ENCODE peak calls at places on chromosomes 4 and X, in eight cellular contexts. F is skeletal muscle cell, C is mucosa of descending colon, Q is H7, V is lung, E is endothelial cell of umbilical vein, L is Peyer's patch, O is GM06990. S is an unnamed sample.

GRCh38 chrX:143581260-143581659 is 54.6 kb downstream of the SLITRK4 start:
- DNase-seq in F (no peak), C (no peak), Q (no peak), V (no peak), E (no peak), L (no peak), O (no peak), S (no peak)

GRCh38 chrX:153921511-153922285 is 4.4 kb downstream of the ARHGAP4 start:
- DNase-seq in F (no peak), C (peak; percentile 49), Q (no peak), V (no peak), E (no peak), L (no peak), O (no peak), S (no peak)

GRCh38 chrX:19875051-19875432 is 12.4 kb downstream of the SH3KBP1 start:
- DNase-seq in F (no peak), C (no peak), Q (no peak), V (no peak), E (no peak), L (peak; percentile 53), O (no peak), S (peak; percentile 29)

GRCh38 chr4:101787917-101788316 is 2.6 kb upstream of the BANK1 start:
- DNase-seq in F (no peak), C (no peak), Q (no peak), V (no peak), E (no peak), L (no peak), O (no peak), S (no peak)

GRCh38 chr4:129218355-129218754 is 122.4 kb downstream of the C4orf33 start:
- DNase-seq in F (no peak), C (no peak), Q (no peak), V (no peak), E (peak; percentile 24), L (peak; percentile 48), O (no peak), S (no peak)

GRCh38 chr4:96736352-96736889 is 896.5 kb downstream of the PDHA2 start:
- DNase-seq in F (no peak), C (no peak), Q (peak; percentile 48), V (no peak), E (peak; percentile 46), L (no peak), O (no peak), S (no peak)

GRCh38 chr4:180665994-180666818 is 1577.0 kb upstream of the TENM3 start:
- DNase-seq in F (no peak), C (no peak), Q (peak; percentile 26), V (no peak), E (no peak), L (peak; percentile 59), O (no peak), S (no peak)

GRCh38 chr4:143482753-143483362 is 30.6 kb upstream of the SMARCA5 start:
- DNase-seq in F (peak; percentile 13), C (no peak), Q (peak; percentile 3), V (no peak), E (peak; percentile 74), L (no peak), O (peak; percentile 13), S (no peak)

GRCh38 chr4:124955476-124955875 is 242.9 kb upstream of the ANKRD50 start:
- DNase-seq in F (no peak), C (no peak), Q (no peak), V (no peak), E (no peak), L (no peak), O (no peak), S (no peak)

GRCh38 chr4:169024762-169025161 is 14.7 kb upstream of the CBR4 start:
- DNase-seq in F (no peak), C (no peak), Q (no peak), V (no peak), E (peak; percentile 68), L (no peak), O (no peak), S (no peak)

GRCh38 chr4:182015893-182016292 is 227.3 kb upstream of the TENM3 start:
- DNase-seq in F (peak; percentile 17), C (no peak), Q (no peak), V (no peak), E (no peak), L (no peak), O (no peak), S (no peak)

GRCh38 chr4:168449740-168450442 is 30.4 kb downstream of the DDX60L start:
- DNase-seq in F (peak; percentile 31), C (no peak), Q (no peak), V (no peak), E (peak; percentile 24), L (no peak), O (no peak), S (peak; percentile 15)

GRCh38 chr4:110049951-110050925 is 137.6 kb downstream of the EGF start:
- DNase-seq in F (no peak), C (no peak), Q (peak; percentile 18), V (no peak), E (peak; percentile 46), L (peak; percentile 77), O (no peak), S (peak; percentile 2)

GRCh38 chrX:11899091-11899490 is 141.1 kb downstream of the MSL3 start:
- DNase-seq in F (no peak), C (no peak), Q (no peak), V (no peak), E (peak; percentile 71), L (no peak), O (no peak), S (no peak)

GRCh38 chr4:189500970-189501369 is 439.7 kb upstream of the FRG1 start:
- DNase-seq in F (no peak), C (no peak), Q (no peak), V (no peak), E (no peak), L (no peak), O (no peak), S (no peak)

GRCh38 chr4:73445383-73446335 is 9.6 kb downstream of the AFP start:
- DNase-seq in F (no peak), C (no peak), Q (peak; percentile 3), V (no peak), E (no peak), L (no peak), O (no peak), S (no peak)

GRCh38 chr4:151429957-151430548 is 21.1 kb downstream of the FHIP1A start:
- DNase-seq in F (no peak), C (no peak), Q (no peak), V (no peak), E (no peak), L (no peak), O (no peak), S (no peak)

GRCh38 chrX:100880368-100880767 is 6.2 kb upstream of the NOX1 start:
- DNase-seq in F (no peak), C (no peak), Q (no peak), V (no peak), E (no peak), L (no peak), O (no peak), S (no peak)

DNA sequence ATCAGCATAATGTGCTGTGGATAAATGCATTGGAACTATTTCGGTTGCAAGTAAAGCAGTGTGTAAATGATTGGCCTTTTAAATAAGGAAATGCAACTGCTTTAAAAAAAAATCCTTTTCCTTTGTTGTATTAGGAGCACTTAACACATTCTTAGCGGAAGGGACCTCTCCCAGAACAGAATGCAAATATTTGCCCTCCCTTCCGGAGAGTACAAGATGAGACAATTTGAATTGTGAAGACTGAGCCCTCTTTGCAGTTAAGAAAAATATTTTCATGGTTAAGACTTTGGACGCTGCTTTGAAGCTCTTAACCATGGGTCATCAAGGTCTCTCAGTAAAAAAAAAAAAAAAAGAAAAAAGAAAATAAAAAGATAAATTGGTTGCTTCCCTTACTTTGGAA is 9.5 kb upstream of the NOX1 start:
- DNase-seq in F (no peak), C (no peak), Q (no peak), V (no peak), E (peak; percentile 54), L (no peak), O (no peak), S (no peak)
- H3K4me3 ChIP-seq in F (no peak overlapping the region), C (no peak overlapping the region), Q (no peak overlapping the region), V (no peak overlapping the region), E (no peak overlapping the region), L (no peak overlapping the region), O (no peak overlapping the region), S (no peak overlapping the region)

DNA sequence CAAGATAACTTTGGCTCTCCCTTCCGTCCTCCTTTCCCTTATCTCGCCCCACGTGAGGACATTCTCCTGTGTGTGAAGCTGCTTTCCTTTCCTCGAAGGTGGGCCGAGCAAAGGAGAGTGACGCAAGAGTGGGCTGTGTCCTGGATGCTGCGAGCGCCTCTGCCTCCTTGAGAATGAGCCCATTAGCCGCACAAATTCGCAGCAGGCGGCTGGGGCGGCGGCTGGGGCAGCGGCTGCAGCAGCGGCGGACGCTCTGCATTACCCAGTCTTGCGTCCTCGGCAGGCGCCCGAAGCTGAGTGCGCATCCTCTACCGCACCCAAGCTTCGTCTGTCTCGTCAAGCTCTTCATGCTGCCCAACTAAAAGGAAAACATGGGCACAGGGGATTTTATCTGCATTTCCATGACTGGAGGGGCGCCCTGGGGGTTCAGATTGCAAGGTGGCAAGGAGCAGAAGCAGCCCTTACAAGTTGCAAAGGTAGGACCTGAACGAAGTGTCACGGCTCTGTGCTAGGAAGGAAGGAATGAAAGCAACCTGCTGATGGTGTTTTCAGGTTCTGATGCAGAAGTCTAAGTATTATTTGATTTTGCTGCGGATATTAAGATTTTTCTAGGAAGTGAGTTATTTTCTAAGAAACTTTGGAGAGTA is at the start of gene SYNPO2:
- DNase-seq in F (peak; percentile 67), C (peak; percentile 63), Q (peak; percentile 76), V (peak; percentile 57), E (peak; percentile 76), L (peak; percentile 76), O (peak; percentile 30), S (peak; percentile 70)
- H3K4me3 ChIP-seq in F (peak within 1 kb of the TSS; percentile 53), C (peak within 1 kb of the TSS; percentile 7), Q (peak within 1 kb of the TSS; percentile 36), V (peak within 1 kb of the TSS; percentile 17), E (peak within 1 kb of the TSS; percentile 50), L (peak within 1 kb of the TSS; percentile 63), O (peak within 1 kb of the TSS; percentile 51), S (peak within 1 kb of the TSS; percentile 32)

DNA sequence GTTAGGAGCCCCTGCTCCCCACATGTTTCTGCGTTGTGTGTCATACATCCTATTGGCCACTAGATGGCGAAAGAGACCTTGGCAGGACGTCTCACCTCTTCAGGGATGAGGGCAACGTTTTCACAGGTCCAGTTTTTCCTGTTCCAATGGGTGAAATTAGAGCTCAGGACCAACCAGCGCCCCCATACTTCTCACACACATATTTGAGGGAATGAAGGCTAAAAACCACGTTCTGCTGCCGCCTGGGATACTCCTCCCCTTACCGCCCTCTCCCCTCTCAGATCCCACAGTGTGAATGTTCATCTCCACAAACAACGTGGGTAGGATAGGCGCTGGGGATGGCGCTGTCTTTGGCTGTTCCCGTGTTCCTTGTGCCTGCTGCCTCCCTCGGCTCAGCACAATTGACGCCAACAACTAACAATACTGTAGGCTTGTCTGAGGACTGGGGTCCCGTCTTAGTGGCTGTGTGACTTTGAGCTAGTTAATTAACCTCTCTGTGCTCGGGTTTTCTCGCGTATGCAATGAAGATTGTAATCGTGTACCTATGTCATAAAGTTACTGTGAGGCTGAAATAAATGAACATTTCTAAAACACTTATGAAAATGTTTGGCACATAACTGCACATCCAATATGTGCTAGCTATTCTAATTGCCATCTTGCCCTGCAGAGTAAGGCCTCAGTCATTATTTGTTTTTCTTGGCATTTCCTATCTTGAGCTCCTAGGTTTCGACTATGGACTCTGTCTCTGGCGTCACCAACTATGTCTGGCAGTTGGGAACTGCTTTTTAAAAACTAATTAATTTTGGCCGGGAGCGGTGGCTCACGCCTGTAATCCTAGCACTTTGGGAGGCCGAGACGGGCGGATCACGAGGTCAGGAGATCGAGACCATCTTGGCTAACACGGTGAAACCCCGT is 181.3 kb upstream of the STK26 start:
- DNase-seq in F (no peak), C (no peak), Q (peak; percentile 84), V (peak; percentile 52), E (peak; percentile 19), L (peak; percentile 52), O (peak; percentile 22), S (peak; percentile 18)
- H3K4me3 ChIP-seq in F (no peak overlapping the region), C (no peak overlapping the region), Q (no peak overlapping the region), V (no peak overlapping the region), E (no peak overlapping the region), L (no peak overlapping the region), O (no peak overlapping the region), S (no peak overlapping the region)

GRCh38 chrX:142005532-142005931 is 101.8 kb downstream of the MAGEC1 start:
- DNase-seq in F (no peak), C (no peak), Q (no peak), V (no peak), E (no peak), L (no peak), O (no peak), S (no peak)
- H3K4me3 ChIP-seq in F (no peak overlapping the region), C (no peak overlapping the region), Q (no peak overlapping the region), V (no peak overlapping the region), E (no peak overlapping the region), L (no peak overlapping the region), O (no peak overlapping the region), S (no peak overlapping the region)

S was measured in MG63.